ENCODE peak calls at places on chromosomes 4 and X, in nine cellular contexts. R, L, Z, V, G, K, H, D and N are unnamed samples.

GRCh38 chr4:20284990-20285389 is 33.3 kb downstream of the SLIT2 start:
- DNase-seq in R (no peak), L (no peak), Z (no peak), V (peak; percentile 60), G (no peak), K (no peak), H (no peak), D (no peak), N (no peak)

GRCh38 chr4:1383728-1384591 is 22.3 kb downstream of the NKX1-1 start:
- DNase-seq in R (peak; percentile 44), L (no peak), Z (no peak), V (no peak), G (no peak), K (no peak), H (no peak), D (no peak), N (no peak)

GRCh38 chr4:1976416-1977352 is 32.1 kb downstream of the NELFA start:
- DNase-seq in R (no peak), L (no peak), Z (no peak), V (no peak), G (no peak), K (no peak), H (no peak), D (no peak), N (no peak)

GRCh38 chr4:55807556-55807955 is 12.0 kb upstream of the EXOC1L start:
- DNase-seq in R (no peak), L (no peak), Z (no peak), V (no peak), G (no peak), K (no peak), H (no peak), D (no peak), N (no peak)

GRCh38 chr4:87428979-87429378 is 6.6 kb downstream of the NUDT9 start:
- DNase-seq in R (no peak), L (no peak), Z (no peak), V (no peak), G (no peak), K (no peak), H (no peak), D (no peak), N (no peak)

GRCh38 chr4:1736820-1737219 is 15.5 kb downstream of the TACC3 start:
- DNase-seq in R (no peak), L (no peak), Z (no peak), V (no peak), G (no peak), K (no peak), H (no peak), D (no peak), N (no peak)

GRCh38 chrX:30618160-30618765 is 35.0 kb upstream of the GK start:
- DNase-seq in R (no peak), L (no peak), Z (no peak), V (no peak), G (no peak), K (no peak), H (no peak), D (no peak), N (no peak)

GRCh38 chr4:55086561-55086960 is 38.8 kb downstream of the KDR start:
- DNase-seq in R (no peak), L (no peak), Z (no peak), V (no peak), G (no peak), K (no peak), H (no peak), D (no peak), N (no peak)

DNA sequence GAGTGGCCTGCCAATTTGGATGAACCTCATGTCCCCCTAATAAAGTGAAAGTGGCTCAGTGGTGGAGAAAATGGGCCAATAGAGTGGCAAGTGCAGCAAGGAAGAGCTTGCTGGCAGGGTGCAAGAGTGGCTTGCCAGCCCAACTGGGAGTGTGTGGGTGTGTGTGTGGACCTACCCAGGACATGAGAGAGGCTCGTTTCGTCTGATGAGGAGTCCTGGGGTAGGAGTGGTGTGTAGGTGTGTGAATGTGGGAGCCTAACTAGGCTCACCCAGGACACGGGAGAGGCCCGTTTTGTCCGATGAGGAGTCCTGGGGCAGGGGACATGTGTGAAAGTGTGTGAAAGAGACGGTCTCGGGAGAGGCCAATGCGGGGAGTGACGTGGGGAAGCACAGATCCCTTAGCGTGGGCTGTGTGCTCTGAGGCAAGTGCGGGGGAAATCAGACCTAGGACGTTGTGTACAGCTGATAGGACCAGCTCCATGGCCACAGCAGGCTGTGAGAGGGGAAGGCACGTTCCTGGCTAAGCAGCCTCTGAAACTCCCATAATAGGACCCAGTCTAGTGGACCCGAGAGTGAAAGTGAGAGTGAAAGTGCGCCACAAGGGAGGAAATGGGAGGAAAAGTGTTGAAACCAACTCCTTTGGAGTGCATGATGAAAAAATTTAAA is 5.3 kb downstream of the GAGE10 start:
- DNase-seq in R (peak; percentile 59), L (no peak), Z (no peak), V (no peak), G (peak; percentile 44), K (no peak), H (no peak), D (no peak), N (peak; percentile 45)
- H3K4me3 ChIP-seq in R (peak overlapping the region; percentile 54), L (no peak overlapping the region), Z (peak overlapping the region; percentile 23), V (no peak overlapping the region), G (peak overlapping the region; percentile 39), K (peak overlapping the region; percentile 73), H (no peak overlapping the region), D (peak overlapping the region; percentile 43), N (peak overlapping the region; percentile 83)

GRCh38 chr4:157727163-157727562 is 445.7 kb downstream of the GASK1B start:
- DNase-seq in R (no peak), L (no peak), Z (no peak), V (no peak), G (no peak), K (no peak), H (no peak), D (no peak), N (no peak)

DNA sequence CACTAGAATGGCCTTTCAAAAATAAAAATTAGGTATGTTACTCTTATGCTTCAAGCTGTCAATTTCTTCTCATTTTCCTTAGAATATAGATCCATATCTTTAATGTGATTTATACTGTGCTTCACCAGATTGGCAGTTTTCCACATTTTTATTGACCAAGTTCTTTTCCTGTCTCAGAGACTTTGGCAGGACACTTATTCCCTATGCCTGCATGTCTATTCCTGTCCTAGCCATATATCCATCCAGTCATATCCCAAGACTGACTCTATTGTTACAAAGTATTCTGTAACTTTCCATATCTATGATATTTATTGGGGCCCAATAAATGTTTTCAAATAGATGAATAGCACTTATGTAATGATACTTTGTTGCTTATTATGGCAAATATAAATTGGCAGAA is 450.7 kb downstream of the GASK1B start:
- DNase-seq in R (no peak), L (no peak), Z (no peak), V (no peak), G (no peak), K (no peak), H (no peak), D (no peak), N (no peak)
- H3K27ac ChIP-seq in R (no peak overlapping the region), L (no peak overlapping the region), Z (no peak overlapping the region), V (no peak overlapping the region), G (no peak overlapping the region), K (no peak overlapping the region), H (no peak overlapping the region), D (no peak overlapping the region), N (no peak overlapping the region)

DNA sequence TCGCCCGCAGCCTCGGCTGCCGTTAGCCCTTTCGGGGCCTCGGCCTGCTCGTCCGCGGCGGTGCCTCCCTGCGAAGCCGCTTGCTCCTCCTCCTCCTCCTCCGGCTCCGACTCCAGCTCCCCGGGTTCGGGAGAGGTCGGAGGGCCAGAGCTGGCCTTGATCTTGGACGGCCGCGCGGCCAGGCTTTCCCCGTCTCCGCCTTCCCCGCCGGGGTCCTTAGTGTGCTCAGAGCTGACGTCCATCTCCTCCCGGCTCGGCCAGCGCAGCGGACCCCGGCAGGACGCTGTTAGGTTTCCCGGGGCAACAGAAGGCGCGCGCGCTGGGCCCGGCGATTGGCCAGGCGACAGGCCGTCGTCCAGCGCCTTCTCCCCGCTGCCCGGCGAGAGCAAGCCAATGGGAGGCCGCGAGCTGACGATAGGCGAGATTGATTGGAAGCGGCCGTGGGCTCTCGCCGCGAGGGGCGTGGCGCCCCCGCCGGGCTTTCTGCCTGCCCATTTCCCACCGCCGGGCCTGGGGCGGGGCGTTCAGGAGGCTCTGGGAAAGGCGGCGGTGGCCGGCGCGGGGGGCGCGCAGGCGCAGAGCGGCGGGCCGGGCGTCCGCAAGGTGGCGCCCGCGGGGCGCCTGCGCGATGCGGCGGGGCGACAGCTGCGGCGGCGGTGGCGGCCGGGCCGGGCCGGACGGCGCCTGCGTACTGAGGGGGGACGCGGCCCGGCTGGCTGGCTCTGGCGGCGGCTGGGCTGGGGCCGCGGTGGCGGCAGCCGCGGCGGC is at the start of gene TADA2B:
- DNase-seq in R (peak; percentile 99), L (peak; percentile 91), Z (peak; percentile 94), V (peak; percentile 99), G (peak; percentile 98), K (peak; percentile 90), H (peak; percentile 97), D (peak; percentile 53), N (peak; percentile 90)
- H3K9me3 ChIP-seq in R (no peaks in the 10 kb centered on the region), L (no peaks in the 10 kb centered on the region), Z (no peaks in the 10 kb centered on the region), V (no peaks in the 10 kb centered on the region), G (no peaks in the 10 kb centered on the region), K (no peaks in the 10 kb centered on the region), H (no peaks in the 10 kb centered on the region), D (no peaks in the 10 kb centered on the region), N (no peaks in the 10 kb centered on the region)

GRCh38 chr4:168537086-168537485 is 40.2 kb downstream of the PALLD start:
- DNase-seq in R (no peak), L (no peak), Z (no peak), V (no peak), G (no peak), K (no peak), H (no peak), D (no peak), N (no peak)

GRCh38 chr4:168541608-168541953 is 44.7 kb downstream of the PALLD start:
- DNase-seq in R (no peak), L (peak; percentile 76), Z (no peak), V (no peak), G (no peak), K (no peak), H (no peak), D (no peak), N (no peak)

GRCh38 chr4:168537556-168537955 is 40.7 kb downstream of the PALLD start:
- DNase-seq in R (no peak), L (no peak), Z (no peak), V (no peak), G (no peak), K (no peak), H (no peak), D (no peak), N (no peak)

GRCh38 chr4:168540865-168541607 is 44.2 kb downstream of the PALLD start:
- DNase-seq in R (no peak), L (peak; percentile 36), Z (no peak), V (no peak), G (no peak), K (no peak), H (no peak), D (no peak), N (no peak)

DNA sequence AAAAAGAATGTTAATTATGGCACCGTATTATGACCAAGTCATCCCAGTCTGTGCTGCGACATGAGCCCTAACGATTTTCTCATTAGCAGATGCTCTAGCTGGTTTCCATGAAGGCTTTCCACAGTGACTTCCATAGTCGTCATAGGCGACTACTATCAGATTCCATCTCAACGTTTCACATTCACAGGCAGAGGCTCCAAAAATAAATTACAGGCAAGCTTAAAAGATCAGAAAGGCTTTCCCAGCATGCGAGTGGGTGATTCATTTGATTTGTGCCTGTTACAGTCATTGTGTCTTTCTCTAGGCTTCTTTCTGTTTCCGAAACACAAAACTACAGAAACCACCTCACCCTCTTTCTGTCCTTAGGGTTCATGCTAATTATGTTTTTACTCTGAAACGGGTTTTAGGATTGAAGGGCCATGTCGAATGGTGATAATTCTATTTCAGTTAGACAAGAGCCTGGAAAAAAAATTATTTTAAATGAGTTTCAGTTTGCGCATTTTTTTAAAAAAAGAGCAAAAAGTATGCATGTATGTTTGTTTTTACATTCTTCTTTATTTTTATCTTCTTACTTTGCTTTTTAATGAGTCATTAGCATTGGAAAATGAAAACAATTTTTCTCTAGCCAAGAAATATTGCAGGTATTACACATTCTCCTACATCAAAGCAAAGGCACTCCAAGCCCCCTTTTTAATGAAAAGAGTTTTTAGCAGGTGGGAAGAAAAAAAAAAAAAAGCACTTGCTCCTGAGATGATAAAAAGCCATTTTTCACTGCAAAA is 43.4 kb downstream of the PALLD start:
- DNase-seq in R (no peak), L (peak; percentile 89), Z (no peak), V (no peak), G (no peak), K (no peak), H (no peak), D (no peak), N (no peak)
- H3K4me3 ChIP-seq in R (no peak overlapping the region), L (peak overlapping the region; percentile 4), Z (no peak overlapping the region), V (no peak overlapping the region), G (no peak overlapping the region), K (no peak overlapping the region), H (no peak overlapping the region), D (no peak overlapping the region), N (no peak overlapping the region)